ENCODE peak calls at places on chromosomes 2 and 18, in nine cellular contexts. G is upper lobe of right lung, I is right cardiac atrium, V is IMR-90, L is left lung, T is lower lobe of right lung, C is RWPE2, N is PC-3, F is DND-41. P is an unnamed sample.

GRCh38 chr2:201858781-201859180 is 52.4 kb downstream of the CDK15 start:
- ATAC-seq in G (no peak), I (no peak), V (peak; percentile 7), L (peak; percentile 19), T (no peak), C (no peak), N (no peak), F (no peak), P (peak; percentile 60)

GRCh38 chr18:49664086-49664890 is 102.4 kb downstream of the LIPG start:
- ATAC-seq in G (no peak), I (peak; percentile 81), V (no peak), L (peak; percentile 10), T (peak; percentile 20), C (no peak), N (peak; percentile 29), F (no peak), P (peak; percentile 73)

GRCh38 chr18:30376515-30376914 is 666.0 kb downstream of the DSC3 start:
- ATAC-seq in G (no peak), I (no peak), V (no peak), L (no peak), T (no peak), C (no peak), N (no peak), F (no peak), P (no peak)

GRCh38 chr2:63619328-63619727 is 30.6 kb downstream of the MDH1 start:
- ATAC-seq in G (no peak), I (no peak), V (no peak), L (no peak), T (no peak), C (no peak), N (no peak), F (no peak), P (no peak)

GRCh38 chr2:176852667-176853066 is 359.9 kb upstream of the HNRNPA3 start:
- ATAC-seq in G (peak; percentile 61), I (no peak), V (no peak), L (no peak), T (no peak), C (no peak), N (no peak), F (peak; percentile 83), P (no peak)

GRCh38 chr18:61921621-61922235 is 28.9 kb upstream of the RNF152 start:
- ATAC-seq in G (no peak), I (no peak), V (no peak), L (no peak), T (no peak), C (no peak), N (no peak), F (no peak), P (no peak)

GRCh38 chr2:168085801-168086361 is 161.5 kb downstream of the STK39 start:
- ATAC-seq in G (no peak), I (no peak), V (no peak), L (no peak), T (no peak), C (no peak), N (no peak), F (no peak), P (no peak)

GRCh38 chr2:219574509-219575311 is 2.6 kb downstream of the INHA start:
- ATAC-seq in G (no peak), I (no peak), V (no peak), L (no peak), T (no peak), C (no peak), N (no peak), F (no peak), P (no peak)

GRCh38 chr18:67783215-67783946 is 266.9 kb upstream of the DSEL start:
- ATAC-seq in G (no peak), I (no peak), V (peak; percentile 81), L (no peak), T (no peak), C (peak; percentile 99), N (peak; percentile 95), F (no peak), P (no peak)

GRCh38 chr2:16227811-16228462 is 287.6 kb downstream of the MYCN start:
- ATAC-seq in G (no peak), I (no peak), V (no peak), L (no peak), T (no peak), C (no peak), N (no peak), F (no peak), P (no peak)

GRCh38 chr2:106076941-106077340 is 117.2 kb downstream of the UXS1 start:
- ATAC-seq in G (no peak), I (no peak), V (no peak), L (no peak), T (no peak), C (no peak), N (no peak), F (peak; percentile 31), P (no peak)

GRCh38 chr18:77056399-77057015 is 76.1 kb downstream of the MBP start:
- ATAC-seq in G (peak; percentile 43), I (peak; percentile 36), V (no peak), L (peak; percentile 55), T (peak; percentile 49), C (no peak), N (no peak), F (no peak), P (peak; percentile 46)

GRCh38 chr2:41925009-41925408 is 122.8 kb upstream of the PKDCC start:
- ATAC-seq in G (no peak), I (no peak), V (no peak), L (no peak), T (no peak), C (no peak), N (no peak), F (no peak), P (no peak)

GRCh38 chr2:30645745-30646119 is 161.5 kb downstream of the CAPN13 start:
- ATAC-seq in G (peak; percentile 49), I (no peak), V (no peak), L (peak; percentile 53), T (no peak), C (no peak), N (no peak), F (no peak), P (no peak)

GRCh38 chr2:2682700-2683342 is 351.7 kb upstream of the MYT1L start:
- ATAC-seq in G (no peak), I (no peak), V (no peak), L (no peak), T (no peak), C (no peak), N (no peak), F (no peak), P (no peak)

GRCh38 chr2:48566582-48566981 is 36.6 kb downstream of the STON1 start:
- ATAC-seq in G (peak; percentile 50), I (peak; percentile 58), V (peak; percentile 54), L (peak; percentile 35), T (peak; percentile 29), C (no peak), N (no peak), F (no peak), P (no peak)

GRCh38 chr2:206245178-206245778 is 29.2 kb upstream of the ZDBF2 start:
- ATAC-seq in G (peak; percentile 86), I (no peak), V (no peak), L (peak; percentile 93), T (peak; percentile 83), C (no peak), N (no peak), F (no peak), P (no peak)

GRCh38 chr2:172086349-172087190 is 1.3 kb downstream of the DLX1 start:
- ATAC-seq in G (peak; percentile 19), I (no peak), V (no peak), L (peak; percentile 42), T (no peak), C (no peak), N (peak; percentile 7), F (no peak), P (no peak)

DNA sequence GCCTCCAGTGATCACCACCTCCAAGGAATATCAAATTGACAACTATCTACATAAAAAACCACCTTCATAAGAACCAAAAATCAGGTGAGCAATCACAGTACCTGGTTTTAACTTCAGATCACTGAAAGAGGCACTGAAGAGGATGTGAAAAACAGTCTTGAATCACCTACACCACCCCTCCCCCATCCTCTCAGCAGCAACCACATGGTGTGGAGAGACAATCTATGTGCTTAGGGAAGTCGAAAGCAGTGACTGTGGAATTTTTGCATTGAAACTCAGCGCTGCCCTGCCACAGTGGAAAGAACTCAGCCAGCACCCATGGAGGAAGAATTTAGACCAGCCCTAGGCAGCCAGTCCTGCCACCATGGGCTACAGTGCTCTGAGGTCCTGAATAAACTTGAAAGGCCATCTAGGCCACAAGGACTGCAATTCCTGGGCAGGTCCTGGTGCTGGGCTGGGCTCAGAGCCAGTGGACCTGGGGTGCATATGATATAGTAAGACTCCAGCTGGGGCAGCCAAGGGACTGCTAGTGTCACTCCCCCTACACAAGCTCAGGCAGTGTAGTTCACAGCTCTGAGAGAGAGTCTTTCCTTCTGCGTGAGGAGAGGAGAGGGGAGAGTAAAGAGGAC is 75.6 kb downstream of the ATL2 start:
- ATAC-seq in G (peak; percentile 55), I (no peak), V (peak; percentile 17), L (peak; percentile 77), T (peak; percentile 37), C (no peak), N (no peak), F (no peak), P (no peak)
- H3K27ac ChIP-seq in G (no peak overlapping the region), I (no peak overlapping the region), V (no peak overlapping the region), L (no peak overlapping the region), T (no peak overlapping the region), C (no peak overlapping the region), N (no peak overlapping the region), F (no peak overlapping the region), P (no peak overlapping the region)

GRCh38 chr2:237435844-237436590 is 22.1 kb upstream of the COL6A3 start:
- ATAC-seq in G (no peak), I (peak; percentile 55), V (peak; percentile 16), L (peak; percentile 30), T (no peak), C (no peak), N (no peak), F (no peak), P (peak; percentile 83)
- H3K4me1 ChIP-seq in G (no peaks in the 10 kb centered on the region), I (peaks cover 10% of the 10 kb centered on the region), V (peaks cover 36% of the 10 kb centered on the region), L (peaks cover 13% of the 10 kb centered on the region), T (peaks cover 12% of the 10 kb centered on the region), C (peaks cover 29% of the 10 kb centered on the region), N (peaks cover 60% of the 10 kb centered on the region), F (peaks cover 14% of the 10 kb centered on the region), P (peaks cover 47% of the 10 kb centered on the region)

DNA sequence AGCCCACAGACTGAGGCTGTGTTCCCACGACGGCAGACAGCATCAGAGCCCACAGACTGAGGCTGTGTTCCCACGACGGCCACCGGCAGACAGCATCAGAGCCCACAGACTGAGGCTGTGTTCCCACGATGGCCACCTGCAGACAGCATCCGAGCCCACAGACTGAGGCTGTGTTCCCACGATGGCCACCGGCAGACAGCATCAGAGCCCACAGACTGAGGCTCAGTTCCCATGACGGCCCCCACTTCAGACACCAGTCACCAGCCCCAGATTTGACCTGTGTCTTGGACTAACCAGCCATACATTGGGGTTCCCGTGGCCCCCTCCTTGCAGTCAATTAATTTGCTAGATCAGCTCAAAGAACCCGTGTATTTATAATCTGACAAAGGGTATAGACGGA is 57.8 kb upstream of the SNTG2 start:
- ATAC-seq in G (no peak), I (no peak), V (no peak), L (no peak), T (no peak), C (no peak), N (no peak), F (no peak), P (no peak)
- H3K27ac ChIP-seq in G (no peak overlapping the region), I (no peak overlapping the region), V (no peak overlapping the region), L (no peak overlapping the region), T (no peak overlapping the region), C (no peak overlapping the region), N (no peak overlapping the region), F (peak overlapping the region; percentile 26), P (no peak overlapping the region)

DNA sequence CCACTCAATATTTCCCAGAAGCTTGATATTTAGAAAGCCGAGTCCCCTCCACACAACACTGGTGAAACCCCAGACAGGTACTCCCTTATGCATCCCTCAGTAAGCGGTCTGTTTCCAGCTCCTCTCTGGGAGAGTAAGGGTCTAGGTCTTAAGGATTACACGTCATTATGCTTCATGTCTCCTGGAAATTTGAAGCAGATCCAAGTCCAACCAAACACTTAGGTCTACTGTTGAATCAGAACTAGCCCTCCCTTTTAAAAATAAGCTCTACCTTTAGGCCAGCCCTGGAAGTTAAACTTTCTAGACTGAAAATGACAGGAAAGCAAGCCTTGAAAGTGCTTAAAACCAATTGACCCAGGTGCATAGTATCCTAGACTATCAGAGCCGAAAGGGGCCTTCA is 1.5 kb upstream of the OST4 start:
- ATAC-seq in G (no peak), I (no peak), V (no peak), L (no peak), T (no peak), C (no peak), N (no peak), F (no peak), P (no peak)
- H3K4me1 ChIP-seq in G (peaks cover 63% of the 10 kb centered on the region), I (peaks cover 6% of the 10 kb centered on the region), V (peaks cover 40% of the 10 kb centered on the region), L (peaks cover 31% of the 10 kb centered on the region), T (peaks cover 72% of the 10 kb centered on the region), C (peaks cover 3% of the 10 kb centered on the region), N (peaks cover 12% of the 10 kb centered on the region), F (peaks cover 55% of the 10 kb centered on the region), P (peaks cover 93% of the 10 kb centered on the region)

P was measured in gastroesophageal sphincter.